ENCODE peak calls at places on chromosome 15, in four cellular contexts. One of them, this sample, is unnamed.

GRCh38 chr15:31459011-31459748 is 132.5 kb downstream of the KLF13 start:
- DNase-seq in tibial artery: no peak
- DNase-seq in DND-41: no peak
- DNase-seq in left ventricle myocardium inferior: no peak
- DNase-seq in this sample: no peak

GRCh38 chr15:27054426-27054825 is 83.4 kb downstream of the GABRG3 start:
- DNase-seq in left ventricle myocardium inferior: no peak
- DNase-seq in DND-41: no peak
- DNase-seq in tibial artery: no peak
- DNase-seq in this sample: no peak

GRCh38 chr15:77185242-77185785 is 114.4 kb upstream of the TSPAN3 start:
- DNase-seq in left ventricle myocardium inferior: no peak
- DNase-seq in tibial artery: no peak
- DNase-seq in DND-41: no peak
- DNase-seq in this sample: no peak

GRCh38 chr15:94280301-94280700 is 48.9 kb downstream of the MCTP2 start:
- DNase-seq in DND-41: no peak
- DNase-seq in tibial artery: no peak
- DNase-seq in left ventricle myocardium inferior: no peak
- DNase-seq in this sample: no peak

GRCh38 chr15:70714575-70714974 is 48.8 kb downstream of the UACA start:
- DNase-seq in DND-41: no peak
- DNase-seq in tibial artery: no peak
- DNase-seq in left ventricle myocardium inferior: no peak
- DNase-seq in this sample: no peak

GRCh38 chr15:60507596-60508424 is 28.9 kb upstream of the ICE2 start:
- DNase-seq in tibial artery: no peak
- DNase-seq in DND-41: peak
- DNase-seq in left ventricle myocardium inferior: no peak
- DNase-seq in this sample: no peak

GRCh38 chr15:68816795-68817303 is 3.8 kb downstream of the ANP32A start:
- DNase-seq in tibial artery: no peak
- DNase-seq in left ventricle myocardium inferior: no peak
- DNase-seq in DND-41: no peak
- DNase-seq in this sample: no peak

GRCh38 chr15:78761020-78761419 is 50.2 kb downstream of the ADAMTS7 start:
- DNase-seq in left ventricle myocardium inferior: no peak
- DNase-seq in DND-41: no peak
- DNase-seq in tibial artery: peak
- DNase-seq in this sample: no peak

GRCh38 chr15:57692709-57693108 is 13.8 kb upstream of the POLR2M start:
- DNase-seq in tibial artery: no peak
- DNase-seq in left ventricle myocardium inferior: no peak
- DNase-seq in DND-41: no peak
- DNase-seq in this sample: no peak

GRCh38 chr15:42270996-42271395 is 2.0 kb upstream of the GANC start:
- DNase-seq in tibial artery: no peak
- DNase-seq in left ventricle myocardium inferior: no peak
- DNase-seq in DND-41: no peak
- DNase-seq in this sample: no peak
- H3K4me3 ChIP-seq in tibial artery: no peak
- H3K4me3 ChIP-seq in left ventricle myocardium inferior: peak
- H3K4me3 ChIP-seq in DND-41: peak
- H3K4me3 ChIP-seq in this sample: no peak

GRCh38 chr15:100198442-100198841 is 143.3 kb downstream of the ADAMTS17 start:
- DNase-seq in left ventricle myocardium inferior: no peak
- DNase-seq in tibial artery: no peak
- DNase-seq in DND-41: no peak
- DNase-seq in this sample: no peak
- H3K27ac ChIP-seq in left ventricle myocardium inferior: no peak
- H3K27ac ChIP-seq in tibial artery: no peak
- H3K27ac ChIP-seq in DND-41: no peak
- H3K27ac ChIP-seq in this sample: no peak

DNA sequence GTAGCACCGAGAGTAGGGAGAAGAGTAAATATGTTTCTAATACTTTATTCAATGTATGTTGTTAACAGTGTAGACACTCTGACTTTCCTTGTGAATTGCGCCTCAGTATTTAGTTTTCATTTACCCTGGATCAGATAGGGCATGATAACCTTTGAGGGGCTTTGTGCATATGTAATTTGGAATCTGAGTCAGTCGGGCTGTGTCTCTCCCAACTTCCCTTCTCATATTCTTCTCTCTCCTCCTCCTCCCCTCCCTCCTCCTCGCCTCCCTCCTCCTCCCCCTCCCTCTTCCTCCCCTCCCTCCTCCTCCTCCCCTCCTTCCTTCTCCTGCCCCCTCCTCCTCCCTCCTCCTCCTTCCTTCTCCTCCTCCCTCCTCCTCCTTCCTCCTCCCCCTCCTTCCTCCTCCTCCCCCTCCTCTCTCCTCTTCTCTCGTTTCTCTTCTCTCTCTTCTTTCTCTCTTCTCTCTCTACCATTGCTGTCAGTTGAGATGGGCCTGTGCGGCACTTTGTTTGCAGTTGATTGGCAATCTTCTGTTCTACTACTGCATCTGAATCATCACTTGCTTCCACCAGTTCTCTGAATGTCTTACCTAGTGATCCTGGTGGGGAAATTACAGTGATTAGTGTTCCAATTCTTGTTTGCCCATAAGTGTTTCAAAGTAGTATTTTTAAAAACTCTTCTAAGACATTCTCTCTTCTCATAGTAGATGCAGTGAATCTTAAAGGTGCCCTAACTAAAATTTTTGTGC is 162.3 kb downstream of the PGPEP1L start:
- DNase-seq in DND-41: peak
- DNase-seq in left ventricle myocardium inferior: no peak
- DNase-seq in tibial artery: no peak
- DNase-seq in this sample: no peak
- H3K4me3 ChIP-seq in DND-41: no peak
- H3K4me3 ChIP-seq in left ventricle myocardium inferior: no peak
- H3K4me3 ChIP-seq in tibial artery: no peak
- H3K4me3 ChIP-seq in this sample: no peak

GRCh38 chr15:101255066-101255415 is 3.2 kb upstream of the CHSY1 start:
- DNase-seq in DND-41: peak
- DNase-seq in left ventricle myocardium inferior: no peak
- DNase-seq in tibial artery: no peak
- DNase-seq in this sample: no peak
- H3K27ac ChIP-seq in DND-41: no peak
- H3K27ac ChIP-seq in left ventricle myocardium inferior: no peak
- H3K27ac ChIP-seq in tibial artery: no peak
- H3K27ac ChIP-seq in this sample: no peak

DNA sequence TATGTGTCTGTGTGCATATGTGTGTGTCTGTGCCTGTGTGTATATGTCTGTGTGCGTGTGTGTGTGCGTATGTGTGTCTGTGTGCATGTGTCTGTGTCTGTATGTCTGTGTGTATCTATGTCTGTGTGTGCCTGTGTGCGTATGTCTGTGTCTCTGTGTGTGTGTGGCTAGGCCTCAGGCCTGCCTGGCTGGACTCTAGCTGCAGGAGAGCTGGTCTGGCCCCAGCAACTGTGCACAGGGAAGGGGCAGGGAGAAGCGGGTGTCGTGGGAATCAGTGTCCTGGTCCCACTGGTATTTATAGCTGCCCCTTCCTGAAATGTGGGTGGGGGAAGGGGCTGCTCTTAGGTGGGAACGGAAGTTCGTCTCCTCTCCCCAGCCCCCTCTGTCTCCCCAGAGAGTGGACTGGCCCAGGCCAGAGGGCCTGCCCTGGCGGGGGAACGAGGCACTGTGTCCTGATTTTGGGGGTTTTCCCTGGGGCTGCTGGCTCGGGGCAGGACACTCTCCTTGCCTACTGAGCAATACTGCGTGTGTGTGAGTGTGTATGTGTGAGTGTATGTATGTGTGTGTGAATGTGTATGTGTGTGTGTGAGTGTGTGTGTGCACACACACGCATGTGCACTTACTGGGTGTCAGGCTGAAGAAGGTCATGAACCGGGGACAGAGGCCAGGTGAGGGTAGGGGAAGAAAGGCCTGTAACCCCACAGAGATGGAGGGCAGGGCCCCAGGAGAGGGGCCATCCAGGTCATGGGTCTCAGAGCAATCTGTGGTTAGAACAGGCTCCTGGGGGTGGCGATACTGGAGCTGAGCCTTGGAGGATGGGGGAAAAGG is 6.6 kb downstream of the CSPG4 start:
- DNase-seq in tibial artery: no peak
- DNase-seq in left ventricle myocardium inferior: no peak
- DNase-seq in DND-41: no peak
- DNase-seq in this sample: no peak
- H3K4me3 ChIP-seq in tibial artery: peak
- H3K4me3 ChIP-seq in left ventricle myocardium inferior: no peak
- H3K4me3 ChIP-seq in DND-41: no peak
- H3K4me3 ChIP-seq in this sample: no peak

This sample was measured in thoracic aorta.